ENCODE peak calls at places on chromosomes 12 and 14, in five cellular contexts. H, B, Q, R and A are unnamed samples.

GRCh38 chr14:34693228-34693939 is 21.0 kb downstream of the CFL2 start:
- DNase-seq in H (no peak), B (no peak), R (peak), Q (peak), A (peak)

GRCh38 chr14:77219591-77219990 is 38.0 kb downstream of the TMEM63C start:
- DNase-seq in Q (peak), R (no peak), B (no peak), H (no peak), A (no peak)

GRCh38 chr14:72636871-72637270 is 257.0 kb downstream of the DPF3 start:
- DNase-seq in H (no peak), Q (no peak), R (no peak), B (no peak), A (no peak)

GRCh38 chr14:73014105-73014504 is 12.8 kb downstream of the ZFYVE1 start:
- DNase-seq in Q (no peak), R (no peak), H (no peak), B (no peak), A (no peak)

GRCh38 chr12:114656906-114657596 is 26.9 kb downstream of the TBX3 start:
- DNase-seq in R (no peak), H (no peak), Q (no peak), B (no peak), A (no peak)

GRCh38 chr12:39606712-39607423 is 12.7 kb downstream of the ABCD2 start:
- DNase-seq in Q (no peak), R (no peak), H (no peak), B (no peak), A (no peak)

GRCh38 chr12:92729773-92730305 is 27.1 kb downstream of the PLEKHG7 start:
- DNase-seq in R (no peak), B (no peak), H (no peak), Q (no peak), A (no peak)

GRCh38 chr12:65232490-65233077 is 45.9 kb upstream of the MSRB3 start:
- DNase-seq in B (no peak), H (no peak), Q (no peak), R (no peak), A (no peak)

GRCh38 chr12:106580671-106581508 is 1.9 kb upstream of the RFX4 start:
- DNase-seq in H (no peak), R (no peak), B (no peak), Q (no peak), A (no peak)